ENCODE peak calls at places on chromosomes 3 and 15, in six cellular contexts. I is A673; B is tibial nerve; Z is IMR-90; E is tibial artery; C is CD4-positive, alpha-beta memory T cell. W is an unnamed sample. For H3K36me3, the result is how much of the 10 kb centered on the place peaks cover.

GRCh38 chr15:79339588-79340314 is 28.8 kb downstream of the TMED3 start:
- DNase-seq in Z (peak), C (no peak), I (peak), B (no peak), E (no peak), W (peak)

GRCh38 chr15:38817427-38818155 is 253.0 kb upstream of the RASGRP1 start:
- DNase-seq in C (peak), B (peak), E (peak), Z (peak), I (peak), W (peak)

GRCh38 chr15:101210466-101210865 is 41.4 kb downstream of the CHSY1 start:
- DNase-seq in E (no peak), C (no peak), B (no peak), I (no peak), Z (peak), W (no peak)

GRCh38 chr15:100383302-100384107 is 41.7 kb upstream of the ADAMTS17 start:
- DNase-seq in E (no peak), I (peak), Z (no peak), B (no peak), C (peak), W (peak)

GRCh38 chr15:34160735-34161134 is 49.2 kb downstream of the KATNBL1 start:
- DNase-seq in B (no peak), Z (no peak), E (no peak), I (no peak), C (no peak), W (no peak)

GRCh38 chr15:44545934-44546802 is 9.2 kb downstream of the EIF3J start:
- DNase-seq in B (no peak), Z (peak), C (peak), I (no peak), E (no peak), W (peak)

GRCh38 chr3:177602601-177603136 is 405.4 kb upstream of the TBL1XR1 start:
- DNase-seq in E (no peak), I (no peak), Z (peak), C (no peak), B (no peak), W (peak)

GRCh38 chr15:25776071-25776740 is 86.9 kb downstream of the ATP10A start:
- DNase-seq in I (no peak), Z (no peak), C (no peak), B (no peak), E (no peak), W (no peak)

GRCh38 chr3:110738531-110738930 is 333.1 kb upstream of the NECTIN3 start:
- DNase-seq in Z (peak), B (no peak), C (no peak), E (no peak), I (no peak), W (peak)

GRCh38 chr3:72100062-72100511 is 315.1 kb upstream of the PROK2 start:
- DNase-seq in I (no peak), E (no peak), C (no peak), B (no peak), Z (no peak), W (no peak)

GRCh38 chr3:46393554-46394434 is 13.1 kb downstream of the CCR5AS start:
- DNase-seq in C (no peak), B (no peak), E (no peak), Z (peak), I (peak), W (no peak)

GRCh38 chr3:62186967-62187366 is 186.4 kb downstream of the FEZF2 start:
- DNase-seq in I (peak), C (no peak), B (no peak), E (no peak), Z (peak), W (peak)

GRCh38 chr3:158830391-158830790 is 28.5 kb downstream of the MFSD1 start:
- DNase-seq in Z (peak), C (no peak), E (no peak), B (no peak), I (no peak), W (peak)

GRCh38 chr15:49468440-49468839 is 45.4 kb downstream of the FGF7 start:
- DNase-seq in C (no peak), B (no peak), I (no peak), Z (peak), E (no peak), W (peak)

GRCh38 chr3:150180349-150180748 is 209.7 kb upstream of the PFN2 start:
- DNase-seq in C (no peak), E (no peak), B (no peak), Z (peak), I (no peak), W (no peak)

GRCh38 chr3:39960515-39961403 is 151.3 kb downstream of the MYRIP start:
- DNase-seq in C (no peak), E (no peak), I (no peak), Z (no peak), B (no peak), W (no peak)

GRCh38 chr3:79245295-79246138 is 522.3 kb downstream of the ROBO1 start:
- DNase-seq in I (peak), E (no peak), Z (no peak), C (no peak), B (no peak), W (no peak)

GRCh38 chr15:78681306-78682012 is 40.4 kb upstream of the CHRNB4 start:
- DNase-seq in E (no peak), Z (no peak), I (peak), B (no peak), C (no peak), W (no peak)

GRCh38 chr3:128549283-128550112 is 56.5 kb upstream of the GATA2 start:
- DNase-seq in B (no peak), C (no peak), I (peak), Z (peak), E (no peak), W (peak)

GRCh38 chr3:8571256-8571655 is 69.6 kb downstream of the LMCD1 start:
- DNase-seq in E (no peak), B (no peak), C (no peak), I (peak), Z (no peak), W (no peak)

GRCh38 chr15:25737218-25737643 is 125.9 kb downstream of the ATP10A start:
- DNase-seq in E (peak), C (no peak), I (no peak), B (peak), Z (peak), W (no peak)

GRCh38 chr3:58029842-58030584 is 21.8 kb downstream of the FLNB start:
- DNase-seq in B (no peak), E (no peak), C (no peak), I (no peak), Z (no peak), W (peak)

GRCh38 chr15:88622605-88622975 is 1.4 kb downstream of the AEN start:
- DNase-seq in B (no peak), C (no peak), E (no peak), Z (no peak), I (no peak), W (no peak)

GRCh38 chr3:177195242-177195940 is 1.9 kb downstream of the TBL1XR1 start:
- DNase-seq in I (peak), C (peak), B (no peak), Z (no peak), E (no peak), W (peak)

GRCh38 chr3:107221856-107222255 is 155.4 kb upstream of the CCDC54 start:
- DNase-seq in B (no peak), E (no peak), C (no peak), Z (peak), I (no peak), W (no peak)

GRCh38 chr3:107235923-107236315 is 141.3 kb upstream of the CCDC54 start:
- DNase-seq in B (no peak), E (no peak), Z (peak), I (peak), C (peak), W (peak)

GRCh38 chr3:43032217-43032545 is 53.1 kb downstream of the GASK1A start:
- DNase-seq in C (no peak), I (no peak), B (no peak), E (no peak), Z (no peak), W (no peak)

GRCh38 chr3:32421991-32422859 is 30.6 kb downstream of the CMTM7 start:
- DNase-seq in E (peak), B (peak), I (peak), C (no peak), Z (peak), W (peak)

GRCh38 chr3:100697723-100698285 is 11.5 kb upstream of the TFG start:
- DNase-seq in B (no peak), C (no peak), E (no peak), I (no peak), Z (no peak), W (no peak)

GRCh38 chr15:73901126-73901810 is 25.0 kb upstream of the LOXL1 start:
- DNase-seq in B (no peak), I (no peak), E (peak), Z (no peak), C (no peak), W (no peak)

GRCh38 chr15:53976844-53977392 is 1.3 kb upstream of the UNC13C start:
- DNase-seq in E (peak), I (no peak), Z (no peak), C (no peak), B (no peak), W (peak)

GRCh38 chr15:88580532-88580931 is 34.1 kb upstream of the DET1 start:
- DNase-seq in E (no peak), C (no peak), B (no peak), I (no peak), Z (no peak), W (no peak)

GRCh38 chr15:55253580-55253979 is 36.0 kb downstream of the RAB27A start:
- DNase-seq in B (no peak), E (no peak), I (no peak), Z (peak), C (no peak), W (peak)

GRCh38 chr3:141795719-141796435 is 32.7 kb downstream of the GRK7 start:
- DNase-seq in E (peak), I (peak), C (no peak), Z (no peak), B (peak), W (peak)

GRCh38 chr3:127735767-127736693 is 63.3 kb downstream of the ABTB1 start:
- DNase-seq in C (no peak), Z (peak), B (no peak), E (no peak), I (peak), W (peak)

GRCh38 chr3:170469151-170470062 is 50.7 kb downstream of the CLDN11 start:
- DNase-seq in E (no peak), B (no peak), I (peak), Z (peak), C (no peak), W (no peak)

GRCh38 chr15:45573961-45574629 is 13.1 kb upstream of the BLOC1S6 start:
- DNase-seq in C (no peak), Z (no peak), I (peak), B (no peak), E (no peak), W (no peak)

DNA sequence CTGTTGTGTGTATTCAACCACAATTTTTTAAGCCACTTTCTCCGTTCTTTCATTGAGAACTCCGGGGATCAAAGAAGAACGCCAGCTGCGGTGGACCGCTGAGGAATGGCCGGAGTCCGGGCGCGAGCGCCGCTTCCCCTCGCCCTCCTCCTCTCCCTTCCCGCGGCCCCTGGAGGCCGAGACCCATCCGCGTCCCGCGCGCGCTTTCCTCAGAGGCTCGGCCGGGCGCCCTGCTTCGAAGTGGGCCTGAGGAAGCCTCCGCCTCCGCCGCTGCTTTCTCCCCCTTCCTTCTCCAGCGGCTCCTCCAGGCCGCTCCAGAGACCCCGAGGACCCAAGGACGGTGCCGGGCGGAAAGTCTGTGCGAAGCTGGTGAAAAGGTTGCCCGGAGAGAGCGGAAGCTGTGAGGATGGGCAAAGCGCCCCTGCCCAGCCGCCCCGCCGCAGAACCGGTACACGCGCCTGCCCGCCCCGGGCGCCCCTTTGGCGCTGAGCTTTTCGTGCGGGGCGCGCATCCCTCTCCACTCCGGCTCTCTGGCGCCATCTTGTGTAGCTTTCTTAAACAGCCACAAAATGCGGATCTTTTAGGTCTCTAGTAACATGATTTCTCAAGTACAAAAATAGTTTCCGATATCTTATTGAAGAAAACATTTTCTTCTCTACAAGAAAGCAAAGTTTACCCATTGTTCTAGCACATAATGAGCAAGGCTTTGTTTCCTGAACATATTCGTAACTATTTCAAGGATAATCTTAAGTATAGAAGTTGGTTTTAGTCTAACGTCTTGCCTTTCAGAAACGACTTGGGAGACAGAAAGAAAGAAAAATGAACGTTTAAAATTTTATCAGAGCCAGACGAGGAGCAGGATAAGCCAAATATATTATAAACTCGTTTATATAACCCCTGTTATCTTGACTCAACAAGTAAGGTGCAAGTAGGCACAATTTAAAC is 59.2 kb upstream of the FAM174B start:
- DNase-seq in E (peak), Z (peak), C (peak), B (peak), I (peak), W (peak)
- H3K36me3 ChIP-seq in E (under half), Z (under half), C (under half), B (under half), I (under half), W (under half)

GRCh38 chr3:45313743-45314403 is 74.5 kb upstream of the LARS2 start:
- DNase-seq in B (no peak), I (no peak), Z (no peak), C (no peak), E (no peak), W (no peak)
- H3K36me3 ChIP-seq in B (under half), I (under half), Z (under half), C (under half), E (under half), W (under half)

GRCh38 chr3:187064210-187065115 is 74.8 kb downstream of the RPL39L start:
- DNase-seq in C (no peak), Z (peak), B (no peak), I (peak), E (no peak), W (peak)
- H3K36me3 ChIP-seq in C (half or more), Z (under half), B (under half), I (under half), E (under half), W (under half)

DNA sequence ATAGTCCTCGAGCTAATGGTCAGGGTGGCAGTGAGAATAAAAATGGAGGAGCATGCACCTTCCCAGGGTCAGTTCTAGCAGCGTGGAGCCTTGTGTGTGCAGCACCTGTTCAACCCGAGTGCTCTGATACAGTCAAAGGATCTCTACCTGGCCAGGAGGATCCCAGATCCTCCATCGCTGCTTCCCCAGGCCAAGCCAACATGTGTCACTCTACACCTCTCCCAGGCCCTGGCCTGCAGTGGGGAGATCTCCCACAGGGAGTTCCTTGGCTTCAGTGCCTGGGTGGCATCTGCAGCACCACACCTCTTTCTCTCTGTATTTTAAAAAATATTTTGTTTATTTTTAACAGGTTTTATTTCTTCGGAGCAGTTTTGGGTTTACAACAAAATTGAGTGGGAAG is 414.8 kb upstream of the C2CD4B start:
- DNase-seq in B (no peak), E (no peak), Z (no peak), I (no peak), C (no peak), W (no peak)
- H3K36me3 ChIP-seq in B (under half), E (under half), Z (under half), I (under half), C (under half), W (under half)

GRCh38 chr15:65101891-65102708 is 12.9 kb downstream of the UBAP1L start:
- DNase-seq in I (no peak), E (peak), Z (no peak), B (no peak), C (no peak), W (no peak)
- H3K36me3 ChIP-seq in I (under half), E (half or more), Z (under half), B (under half), C (under half), W (under half)

DNA sequence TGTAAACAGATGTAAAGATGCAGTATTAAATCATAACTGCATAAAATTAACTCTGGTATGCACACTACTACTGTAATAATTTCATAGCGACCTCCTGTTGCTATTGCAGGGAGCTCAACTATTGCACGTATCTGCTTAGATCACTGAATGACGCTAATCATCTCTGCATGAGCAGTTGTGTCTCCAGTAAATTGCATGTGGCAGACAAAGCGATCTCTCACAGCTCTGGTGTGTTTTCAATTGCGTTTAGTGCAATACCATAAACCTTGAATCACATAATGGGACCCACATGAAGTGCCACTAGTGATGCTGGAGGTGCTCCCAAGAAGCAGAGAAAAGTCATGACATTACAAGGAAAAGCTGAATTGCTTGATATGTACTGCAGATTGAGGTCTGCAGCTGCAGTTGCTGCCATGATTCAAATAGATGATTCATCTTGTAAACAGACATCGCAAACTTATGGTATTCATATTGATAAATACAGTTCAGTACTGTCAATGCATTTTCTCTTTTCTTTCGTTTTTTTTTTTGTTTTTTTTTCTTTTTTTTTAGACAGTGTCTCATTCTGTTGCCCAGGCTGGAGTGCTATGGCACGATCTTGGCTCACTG is 30.2 kb upstream of the LCTL start:
- DNase-seq in Z (peak), C (no peak), B (no peak), E (no peak), I (peak), W (peak)
- H3K36me3 ChIP-seq in Z (under half), C (under half), B (under half), E (under half), I (under half), W (under half)

GRCh38 chr3:55888282-55888855 is 401.3 kb upstream of the WNT5A start:
- DNase-seq in E (no peak), Z (no peak), I (peak), C (no peak), B (no peak), W (no peak)
- H3K36me3 ChIP-seq in E (under half), Z (under half), I (under half), C (under half), B (under half), W (under half)

DNA sequence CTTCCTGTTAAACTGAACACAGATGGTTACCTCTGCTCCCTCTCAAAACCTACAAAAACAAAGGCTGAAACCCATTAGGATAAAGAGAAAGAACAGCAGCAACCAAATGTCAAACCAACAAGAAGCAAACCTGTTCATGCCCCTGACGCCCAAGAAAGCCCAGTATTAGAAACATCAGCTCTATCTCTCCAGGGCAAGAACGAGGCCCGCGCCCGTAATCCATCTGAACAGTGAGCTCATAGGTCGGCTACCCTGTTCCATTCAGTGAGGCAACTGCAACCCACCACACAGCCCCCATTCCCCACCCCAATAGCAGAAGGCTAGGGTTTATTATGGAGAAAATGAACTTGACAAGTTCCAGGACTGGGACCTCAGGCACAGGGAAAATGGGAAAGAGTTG is 10.0 kb downstream of the LSG1 start:
- DNase-seq in C (no peak), I (no peak), Z (no peak), B (no peak), E (no peak), W (no peak)
- H3K36me3 ChIP-seq in C (half or more), I (half or more), Z (under half), B (under half), E (half or more), W (under half)

GRCh38 chr15:85563731-85564130 is 183.3 kb downstream of the AKAP13 start:
- DNase-seq in I (no peak), C (no peak), Z (no peak), B (no peak), E (no peak), W (no peak)
- H3K36me3 ChIP-seq in I (under half), C (under half), Z (under half), B (under half), E (under half), W (under half)

GRCh38 chr15:43099105-43099845 is 6.6 kb downstream of the UBR1 start:
- DNase-seq in E (no peak), C (no peak), I (no peak), Z (no peak), B (no peak), W (no peak)
- H3K36me3 ChIP-seq in E (under half), C (under half), I (under half), Z (under half), B (under half), W (under half)

W was measured in bronchial epithelial cell.